ENCODE peak calls at places on chromosomes 6 and 20, in ten cellular contexts. X is endothelial cell, C is RWPE1, F is HT1080, M is psoas muscle, B is A549, U is glutamatergic neuron, Y is NCI-H460, R is NCI-H774, H is erythroblast. S is an unnamed sample.

GRCh38 chr6:118574051-118574865 is 26.2 kb downstream of the PLN start:
- DNase-seq in U (no peak), R (no peak), B (no peak), F (peak; percentile 27), C (no peak), H (peak; percentile 41), M (no peak), Y (no peak), X (no peak), S (no peak)

GRCh38 chr6:41036188-41036587 is 2.8 kb downstream of the UNC5CL start:
- DNase-seq in C (peak; percentile 88), H (no peak), R (no peak), Y (no peak), U (no peak), B (peak; percentile 21), M (no peak), F (peak; percentile 27), X (no peak), S (no peak)

GRCh38 chr6:41237128-41237527 is 9.0 kb downstream of the TREML4 start:
- DNase-seq in U (no peak), X (no peak), Y (no peak), C (no peak), H (no peak), R (no peak), B (no peak), M (no peak), F (no peak), S (no peak)

GRCh38 chr6:150687508-150687907 is 87.8 kb downstream of the PLEKHG1 start:
- DNase-seq in M (peak; percentile 84), F (no peak), C (no peak), R (no peak), H (no peak), U (no peak), B (no peak), Y (no peak), X (no peak), S (no peak)

GRCh38 chr20:60691966-60692615 is 560.0 kb upstream of the CDH4 start:
- DNase-seq in U (no peak), B (no peak), C (no peak), M (no peak), R (no peak), H (no peak), F (no peak), X (no peak), Y (no peak), S (no peak)

GRCh38 chr6:23349521-23350147 is 776.4 kb upstream of the NRSN1 start:
- DNase-seq in R (peak; percentile 57), Y (peak; percentile 69), X (no peak), F (peak; percentile 83), B (peak; percentile 35), H (no peak), M (no peak), U (no peak), C (peak; percentile 61), S (no peak)

GRCh38 chr6:109055771-109056235 is 38.8 kb downstream of the SESN1 start:
- DNase-seq in Y (no peak), C (no peak), X (no peak), F (peak; percentile 12), M (no peak), B (no peak), H (no peak), U (no peak), R (no peak), S (no peak)

GRCh38 chr20:52060794-52061714 is 130.5 kb downstream of the ZFP64 start:
- DNase-seq in F (peak; percentile 67), M (no peak), X (peak; percentile 30), B (peak; percentile 20), R (no peak), H (no peak), C (peak; percentile 33), Y (peak; percentile 66), U (no peak), S (no peak)

GRCh38 chr6:90695316-90695715 is 108.4 kb upstream of the MAP3K7 start:
- DNase-seq in R (no peak), M (no peak), C (no peak), H (no peak), B (no peak), F (no peak), U (no peak), X (no peak), Y (no peak), S (no peak)

GRCh38 chr6:156731436-156731835 is 45.7 kb upstream of the ARID1B start:
- DNase-seq in C (peak; percentile 24), R (peak; percentile 51), B (no peak), U (peak; percentile 27), X (no peak), H (no peak), Y (no peak), M (no peak), F (peak; percentile 64), S (no peak)

GRCh38 chr6:14333556-14334305 is 216.2 kb downstream of the CD83 start:
- DNase-seq in M (no peak), Y (no peak), F (no peak), H (no peak), R (no peak), C (no peak), B (no peak), U (no peak), X (no peak), S (no peak)

GRCh38 chr6:144899161-144899560 is 614.0 kb downstream of the UTRN start:
- DNase-seq in X (no peak), Y (no peak), C (no peak), F (no peak), R (no peak), U (no peak), B (no peak), H (no peak), M (no peak), S (no peak)

GRCh38 chr6:161607696-161608297 is 333.9 kb upstream of the AGPAT4 start:
- DNase-seq in R (no peak), X (no peak), F (no peak), H (no peak), M (no peak), U (no peak), Y (no peak), B (no peak), C (no peak), S (no peak)

GRCh38 chr6:105675715-105676397 is 273.0 kb upstream of the PREP start:
- DNase-seq in H (no peak), U (no peak), Y (no peak), R (peak; percentile 90), M (no peak), F (peak; percentile 94), C (peak; percentile 68), B (peak; percentile 4), X (no peak), S (no peak)

GRCh38 chr20:57664924-57665588 is 44.8 kb downstream of the PMEPA1 start:
- DNase-seq in M (peak; percentile 34), C (no peak), B (no peak), U (no peak), F (no peak), R (no peak), H (no peak), Y (no peak), X (no peak), S (peak; percentile 67)

GRCh38 chr20:50608750-50609104 is 82.6 kb downstream of the RIPOR3 start:
- DNase-seq in X (no peak), C (no peak), M (peak; percentile 55), U (no peak), H (no peak), F (no peak), B (no peak), R (no peak), Y (no peak), S (no peak)

GRCh38 chr6:139148557-139149220 is 13.8 kb downstream of the HECA start:
- DNase-seq in R (no peak), U (no peak), X (no peak), B (no peak), C (no peak), F (no peak), M (no peak), Y (no peak), H (peak; percentile 9), S (no peak)